ENCODE peak calls at places on chromosomes 12 and 14, in five cellular contexts. H is GM23338, A is HepG2, P is K562, W is GM12878. N is an unnamed sample.

GRCh38 chr14:85118274-85118673 is 411.7 kb upstream of the FLRT2 start:
- DNase-seq in W (no peak), P (no peak), A (no peak), H (no peak), N (no peak)

GRCh38 chr14:52552063-52552988 is at the start of the genes GPR137C and TXNDC16:
- DNase-seq in H (peak), W (peak), A (peak), P (peak), N (peak)

GRCh38 chr14:54881761-54882401 is 20.7 kb downstream of the GCH1 start:
- DNase-seq in H (no peak), W (no peak), P (no peak), A (no peak), N (no peak)

GRCh38 chr14:51523243-51523642 is 128.5 kb upstream of the FRMD6 start:
- DNase-seq in W (no peak), P (no peak), A (no peak), H (no peak), N (no peak)

GRCh38 chr12:58537278-58537677 is 383.0 kb downstream of the LRIG3 start:
- DNase-seq in W (no peak), P (no peak), A (peak), H (no peak), N (no peak)

GRCh38 chr12:19938031-19938430 is 430.3 kb upstream of the PDE3A start:
- DNase-seq in W (no peak), H (no peak), A (no peak), P (no peak), N (no peak)

GRCh38 chr12:51403159-51403558 is 12.0 kb upstream of the GALNT6 start:
- DNase-seq in A (no peak), H (no peak), W (no peak), P (no peak), N (no peak)

GRCh38 chr14:36057452-36058142 is 118.9 kb downstream of the PTCSC3 start:
- DNase-seq in A (no peak), W (no peak), H (no peak), P (no peak), N (no peak)

GRCh38 chr12:30286345-30286926 is 409.2 kb downstream of the IPO8 start:
- DNase-seq in W (no peak), A (peak), P (no peak), H (peak), N (peak)

GRCh38 chr14:33946679-33947078 is 4.2 kb downstream of the EGLN3 start:
- DNase-seq in A (no peak), W (no peak), P (no peak), H (no peak), N (no peak)

GRCh38 chr12:21913823-21914222 is 27.4 kb downstream of the ABCC9 start:
- DNase-seq in P (no peak), A (no peak), W (no peak), H (no peak), N (no peak)

GRCh38 chr12:124713436-124714082 is 146.1 kb upstream of the NCOR2 start:
- DNase-seq in P (no peak), W (peak), A (no peak), H (no peak), N (no peak)

GRCh38 chr14:103055693-103056092 is 1.7 kb downstream of the CDC42BPB start:
- DNase-seq in A (no peak), H (no peak), P (no peak), W (no peak), N (no peak)

GRCh38 chr14:96466918-96467317 is 35.3 kb upstream of the PAPOLA start:
- DNase-seq in P (no peak), A (no peak), W (no peak), H (no peak), N (no peak)

GRCh38 chr14:69483765-69484443 is 624 bp upstream of the PLEKHD1 start:
- DNase-seq in A (no peak), P (no peak), W (no peak), H (peak), N (peak)

GRCh38 chr14:64112859-64113258 is 181.3 kb downstream of the ESR2 start:
- DNase-seq in A (no peak), W (no peak), H (no peak), P (no peak), N (no peak)

DNA sequence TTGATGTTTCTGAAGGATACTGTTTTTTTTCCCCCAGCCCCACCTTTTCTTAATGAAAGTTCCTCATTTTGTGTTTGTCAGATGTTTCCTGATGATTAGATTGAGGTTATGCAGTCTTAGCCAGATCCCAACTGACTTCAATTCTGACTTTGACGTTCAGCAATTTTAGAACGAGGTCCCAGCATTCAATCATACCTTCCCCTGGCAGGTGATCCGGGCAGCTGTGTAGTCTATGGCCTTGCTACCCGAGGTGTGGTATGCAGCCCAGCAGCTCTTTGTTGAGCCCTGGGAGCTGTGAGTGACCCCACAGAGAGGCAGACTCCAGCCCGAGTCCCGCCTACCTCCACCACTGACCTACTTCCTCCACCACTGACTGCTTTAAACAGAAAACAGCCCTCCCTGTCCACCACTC is 82.7 kb downstream of the LGMN start:
- DNase-seq in W (no peak), H (no peak), P (no peak), A (no peak), N (no peak)
- H3K4me2 ChIP-seq in W (peak), H (no peak), P (no peak), A (no peak), N (no peak)

GRCh38 chr12:2650261-2651060 is 144.3 kb upstream of the FKBP4 start:
- DNase-seq in A (no peak), W (no peak), H (no peak), P (no peak), N (no peak)

GRCh38 chr12:2652401-2653081 is 142.2 kb upstream of the FKBP4 start:
- DNase-seq in W (no peak), A (no peak), H (peak), P (peak), N (peak)

GRCh38 chr12:2652011-2652400 is 142.8 kb upstream of the FKBP4 start:
- DNase-seq in H (no peak), P (no peak), W (no peak), A (no peak), N (no peak)

GRCh38 chr12:2649201-2650030 is 145.4 kb upstream of the FKBP4 start:
- DNase-seq in H (no peak), A (no peak), W (no peak), P (no peak), N (no peak)

DNA sequence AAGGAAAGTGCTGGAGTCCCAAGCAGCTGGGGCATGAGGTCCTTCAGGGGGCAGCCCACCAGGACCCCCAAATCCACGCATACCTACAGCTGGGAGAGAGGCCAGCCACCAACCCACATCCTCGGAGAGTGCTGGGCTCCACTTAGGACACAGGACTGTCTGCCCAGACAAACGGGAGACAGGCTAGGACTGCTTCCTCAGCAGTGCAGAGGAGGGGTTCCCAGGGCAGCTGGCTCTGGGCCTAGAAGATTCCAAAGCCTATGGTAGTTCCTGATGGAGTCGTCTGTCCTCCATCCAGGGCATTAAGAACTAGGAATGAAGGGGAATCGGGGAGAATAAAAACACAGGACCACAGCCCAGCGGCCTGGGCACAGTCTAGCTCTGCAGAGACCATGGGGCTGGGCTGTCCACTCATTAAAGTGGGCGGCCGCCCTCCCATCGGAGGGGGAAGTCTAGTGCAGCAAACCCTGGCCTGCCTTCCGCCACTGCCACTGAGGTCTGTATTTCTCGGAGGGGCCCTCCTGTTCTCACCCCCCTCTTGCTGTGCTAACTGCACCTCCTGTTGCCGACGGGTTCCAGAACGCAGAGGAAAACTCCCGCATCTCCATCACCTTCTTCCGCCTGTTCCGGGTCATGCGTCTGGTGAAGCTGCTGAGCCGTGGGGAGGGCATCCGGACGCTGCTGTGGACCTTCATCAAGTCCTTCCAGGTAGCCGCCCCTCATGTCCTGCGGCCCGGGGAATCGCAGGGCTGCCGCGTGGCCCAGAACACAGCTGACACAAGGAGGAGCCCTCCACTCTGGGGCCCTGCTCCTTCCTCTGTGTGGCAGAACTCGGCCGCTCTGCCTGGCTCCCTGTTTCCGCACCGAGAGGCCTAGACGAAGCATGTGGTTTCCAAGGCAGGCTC is 143.5 kb upstream of the FKBP4 start:
- DNase-seq in A (no peak), H (peak), W (no peak), P (no peak), N (no peak)
- TF ChIP-seq JUNB in A (no peak), H (no peak), W (no peak), P (no peak), N (no peak)

GRCh38 chr14:49977126-49977841 is 84.4 kb downstream of the ARF6 start:
- DNase-seq in P (peak), H (no peak), A (no peak), W (no peak), N (no peak)
- H3K4me2 ChIP-seq in P (peak), H (no peak), A (no peak), W (peak), N (no peak)

DNA sequence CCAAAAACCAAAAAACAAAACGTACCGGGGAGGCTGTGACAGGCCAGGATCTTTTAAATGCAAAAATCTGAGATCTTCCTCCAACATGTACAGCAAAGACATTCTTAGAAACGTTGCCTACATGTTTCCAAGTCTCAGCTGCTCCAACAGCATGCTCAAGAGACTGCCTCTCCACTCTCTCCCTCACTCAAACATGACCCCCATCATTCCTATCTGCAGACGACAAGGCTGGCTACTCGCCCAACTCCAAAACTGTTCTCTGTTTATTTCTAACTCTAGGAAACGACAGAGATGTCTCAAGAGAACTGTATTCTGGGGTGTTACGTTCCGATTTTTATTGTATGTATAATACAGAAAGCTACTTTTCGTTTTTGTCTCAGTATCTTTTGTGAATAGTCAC is 57.5 kb upstream of the TMCC3 start:
- DNase-seq in P (no peak), W (no peak), H (no peak), A (no peak), N (no peak)
- TF ChIP-seq JUNB in P (no peak), W (no peak), H (no peak), A (no peak), N (no peak)

DNA sequence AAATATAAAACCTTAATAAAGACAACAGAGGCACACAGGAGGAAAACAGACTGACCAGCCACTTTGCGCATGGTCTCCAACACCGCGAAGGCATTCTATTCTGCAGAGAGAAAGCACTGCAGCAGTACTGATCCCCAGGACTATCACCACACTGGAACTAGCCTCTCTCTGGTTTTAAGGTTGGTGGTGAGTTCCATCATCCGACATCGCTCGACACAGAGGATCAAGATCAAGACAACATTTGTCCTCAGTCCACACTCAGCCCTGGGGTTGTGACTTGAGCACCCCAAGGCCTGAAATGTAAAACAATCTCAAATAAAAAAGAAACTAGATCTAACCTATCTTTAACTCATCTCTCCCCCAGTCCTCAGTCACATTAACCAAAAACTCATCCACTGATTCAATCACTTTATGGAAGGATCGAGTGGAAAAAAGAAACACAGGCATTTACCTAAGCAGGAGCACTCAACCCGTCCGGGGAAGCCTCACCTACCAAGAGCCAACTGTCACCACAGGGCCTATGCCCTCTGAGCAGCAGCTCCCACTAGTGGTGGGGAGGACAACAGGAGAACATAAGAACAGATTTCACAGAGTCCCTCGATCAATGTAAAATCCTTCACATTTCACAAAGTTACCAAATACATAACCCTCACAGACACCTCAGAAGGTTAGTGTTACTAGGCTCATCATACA is 17.7 kb downstream of the STXBP6 start:
- DNase-seq in A (peak), P (no peak), H (peak), W (no peak), N (peak)
- H3K4me2 ChIP-seq in A (peak), P (peak), H (no peak), W (no peak), N (peak)

GRCh38 chr14:100733152-100733850 is 6.6 kb downstream of the DLK1 start:
- DNase-seq in W (no peak), P (no peak), H (no peak), A (no peak), N (no peak)
- TF ChIP-seq JUNB in W (no peak), P (no peak), H (no peak), A (no peak), N (no peak)

GRCh38 chr12:31662176-31662849 is 2.8 kb downstream of the ETFBKMT start:
- DNase-seq in A (no peak), P (no peak), W (no peak), H (no peak), N (no peak)
- H3K4me2 ChIP-seq in A (no peak), P (no peak), W (no peak), H (no peak), N (no peak)

GRCh38 chr14:59265808-59266207 is 77.3 kb downstream of the DAAM1 start:
- DNase-seq in P (no peak), H (no peak), A (no peak), W (no peak), N (no peak)

GRCh38 chr14:59268011-59268410 is 79.5 kb downstream of the DAAM1 start:
- DNase-seq in H (no peak), W (no peak), A (no peak), P (no peak), N (no peak)

GRCh38 chr14:59267046-59267445 is 78.6 kb downstream of the DAAM1 start:
- DNase-seq in A (no peak), H (no peak), W (no peak), P (no peak), N (no peak)

GRCh38 chr14:59261334-59261733 is 72.9 kb downstream of the DAAM1 start:
- DNase-seq in W (no peak), H (no peak), P (no peak), A (peak), N (no peak)

GRCh38 chr14:59262717-59263469 is 74.4 kb downstream of the DAAM1 start:
- DNase-seq in P (no peak), A (peak), H (peak), W (no peak), N (no peak)
- TF ChIP-seq JUNB in P (no peak), A (no peak), H (no peak), W (no peak), N (no peak)

N was measured in A549.